ENCODE peak calls at places on chromosomes 3 and 15, in nine cellular contexts. One of them, this sample, is unnamed.

GRCh38 chr3:122984007-122984406 is 43.6 kb downstream of the SEMA5B start:
- DNase-seq in CD4-positive, alpha-beta T cell: no peak
- DNase-seq in mesothelial cell of epicardium: no peak
- DNase-seq in mucosa of descending colon: no peak
- DNase-seq in choroid plexus epithelial cell: no peak
- DNase-seq in GM13977: no peak
- DNase-seq in mammary epithelial cell: no peak
- DNase-seq in kidney: peak
- DNase-seq in heart right ventricle: no peak
- DNase-seq in this sample: no peak

GRCh38 chr15:32659340-32659831 is 17.9 kb downstream of the SCG5 start:
- DNase-seq in CD4-positive, alpha-beta T cell: no peak
- DNase-seq in mesothelial cell of epicardium: no peak
- DNase-seq in choroid plexus epithelial cell: peak
- DNase-seq in mammary epithelial cell: peak
- DNase-seq in GM13977: no peak
- DNase-seq in kidney: no peak
- DNase-seq in mucosa of descending colon: no peak
- DNase-seq in heart right ventricle: no peak
- DNase-seq in this sample: peak

GRCh38 chr3:150180349-150180748 is 209.7 kb upstream of the PFN2 start:
- DNase-seq in CD4-positive, alpha-beta T cell: no peak
- DNase-seq in mucosa of descending colon: peak
- DNase-seq in kidney: no peak
- DNase-seq in heart right ventricle: no peak
- DNase-seq in GM13977: no peak
- DNase-seq in choroid plexus epithelial cell: peak
- DNase-seq in mesothelial cell of epicardium: no peak
- DNase-seq in mammary epithelial cell: no peak
- DNase-seq in this sample: no peak

GRCh38 chr3:141111364-141112150 is 60.4 kb downstream of the SPSB4 start:
- DNase-seq in heart right ventricle: no peak
- DNase-seq in mucosa of descending colon: no peak
- DNase-seq in kidney: no peak
- DNase-seq in mesothelial cell of epicardium: peak
- DNase-seq in GM13977: no peak
- DNase-seq in choroid plexus epithelial cell: no peak
- DNase-seq in mammary epithelial cell: no peak
- DNase-seq in CD4-positive, alpha-beta T cell: no peak
- DNase-seq in this sample: no peak

GRCh38 chr3:53694648-53695356 is 151.4 kb downstream of the CHDH start:
- DNase-seq in GM13977: no peak
- DNase-seq in choroid plexus epithelial cell: no peak
- DNase-seq in mesothelial cell of epicardium: no peak
- DNase-seq in mucosa of descending colon: no peak
- DNase-seq in kidney: no peak
- DNase-seq in mammary epithelial cell: no peak
- DNase-seq in heart right ventricle: no peak
- DNase-seq in CD4-positive, alpha-beta T cell: no peak
- DNase-seq in this sample: no peak

GRCh38 chr3:123100192-123100776 is 33.5 kb downstream of the PDIA5 start:
- DNase-seq in choroid plexus epithelial cell: no peak
- DNase-seq in kidney: no peak
- DNase-seq in GM13977: no peak
- DNase-seq in mammary epithelial cell: no peak
- DNase-seq in mesothelial cell of epicardium: no peak
- DNase-seq in mucosa of descending colon: no peak
- DNase-seq in heart right ventricle: no peak
- DNase-seq in CD4-positive, alpha-beta T cell: no peak
- DNase-seq in this sample: no peak

GRCh38 chr15:44193651-44194396 is 1.2 kb downstream of the FRMD5 start:
- DNase-seq in mucosa of descending colon: peak
- DNase-seq in CD4-positive, alpha-beta T cell: no peak
- DNase-seq in choroid plexus epithelial cell: peak
- DNase-seq in mammary epithelial cell: peak
- DNase-seq in mesothelial cell of epicardium: no peak
- DNase-seq in GM13977: peak
- DNase-seq in kidney: no peak
- DNase-seq in heart right ventricle: no peak
- DNase-seq in this sample: no peak

GRCh38 chr15:50523736-50524318 is 22.6 kb downstream of the USP50 start:
- DNase-seq in mesothelial cell of epicardium: no peak
- DNase-seq in heart right ventricle: no peak
- DNase-seq in mucosa of descending colon: no peak
- DNase-seq in GM13977: no peak
- DNase-seq in CD4-positive, alpha-beta T cell: no peak
- DNase-seq in choroid plexus epithelial cell: no peak
- DNase-seq in kidney: no peak
- DNase-seq in mammary epithelial cell: no peak
- DNase-seq in this sample: no peak

GRCh38 chr3:149209431-149209830 is 12.2 kb downstream of the CP start:
- DNase-seq in mucosa of descending colon: no peak
- DNase-seq in kidney: no peak
- DNase-seq in mammary epithelial cell: peak
- DNase-seq in choroid plexus epithelial cell: no peak
- DNase-seq in mesothelial cell of epicardium: no peak
- DNase-seq in CD4-positive, alpha-beta T cell: no peak
- DNase-seq in heart right ventricle: no peak
- DNase-seq in GM13977: no peak
- DNase-seq in this sample: no peak

GRCh38 chr3:32296251-32297204 is 58.0 kb downstream of the CMTM8 start:
- DNase-seq in GM13977: peak
- DNase-seq in choroid plexus epithelial cell: peak
- DNase-seq in mucosa of descending colon: peak
- DNase-seq in CD4-positive, alpha-beta T cell: peak
- DNase-seq in kidney: no peak
- DNase-seq in heart right ventricle: peak
- DNase-seq in mesothelial cell of epicardium: peak
- DNase-seq in mammary epithelial cell: peak
- DNase-seq in this sample: peak

GRCh38 chr15:51861557-51862350 is 32.3 kb downstream of the TMOD3 start:
- DNase-seq in GM13977: no peak
- DNase-seq in heart right ventricle: no peak
- DNase-seq in mesothelial cell of epicardium: no peak
- DNase-seq in choroid plexus epithelial cell: no peak
- DNase-seq in CD4-positive, alpha-beta T cell: peak
- DNase-seq in mucosa of descending colon: peak
- DNase-seq in kidney: no peak
- DNase-seq in mammary epithelial cell: no peak
- DNase-seq in this sample: peak

GRCh38 chr3:54356299-54357037 is 234.1 kb downstream of the CACNA2D3 start:
- DNase-seq in mammary epithelial cell: no peak
- DNase-seq in choroid plexus epithelial cell: no peak
- DNase-seq in kidney: no peak
- DNase-seq in CD4-positive, alpha-beta T cell: no peak
- DNase-seq in heart right ventricle: peak
- DNase-seq in GM13977: no peak
- DNase-seq in mesothelial cell of epicardium: no peak
- DNase-seq in mucosa of descending colon: no peak
- DNase-seq in this sample: peak

GRCh38 chr3:120326784-120327183 is 22.4 kb downstream of the LRRC58 start:
- DNase-seq in mesothelial cell of epicardium: no peak
- DNase-seq in choroid plexus epithelial cell: no peak
- DNase-seq in mammary epithelial cell: no peak
- DNase-seq in CD4-positive, alpha-beta T cell: no peak
- DNase-seq in mucosa of descending colon: no peak
- DNase-seq in GM13977: no peak
- DNase-seq in kidney: no peak
- DNase-seq in heart right ventricle: no peak
- DNase-seq in this sample: no peak

GRCh38 chr3:189794518-189794917 is 163.3 kb downstream of the TP63 start:
- DNase-seq in mesothelial cell of epicardium: no peak
- DNase-seq in mucosa of descending colon: no peak
- DNase-seq in CD4-positive, alpha-beta T cell: no peak
- DNase-seq in mammary epithelial cell: no peak
- DNase-seq in GM13977: no peak
- DNase-seq in kidney: no peak
- DNase-seq in choroid plexus epithelial cell: no peak
- DNase-seq in heart right ventricle: no peak
- DNase-seq in this sample: no peak

DNA sequence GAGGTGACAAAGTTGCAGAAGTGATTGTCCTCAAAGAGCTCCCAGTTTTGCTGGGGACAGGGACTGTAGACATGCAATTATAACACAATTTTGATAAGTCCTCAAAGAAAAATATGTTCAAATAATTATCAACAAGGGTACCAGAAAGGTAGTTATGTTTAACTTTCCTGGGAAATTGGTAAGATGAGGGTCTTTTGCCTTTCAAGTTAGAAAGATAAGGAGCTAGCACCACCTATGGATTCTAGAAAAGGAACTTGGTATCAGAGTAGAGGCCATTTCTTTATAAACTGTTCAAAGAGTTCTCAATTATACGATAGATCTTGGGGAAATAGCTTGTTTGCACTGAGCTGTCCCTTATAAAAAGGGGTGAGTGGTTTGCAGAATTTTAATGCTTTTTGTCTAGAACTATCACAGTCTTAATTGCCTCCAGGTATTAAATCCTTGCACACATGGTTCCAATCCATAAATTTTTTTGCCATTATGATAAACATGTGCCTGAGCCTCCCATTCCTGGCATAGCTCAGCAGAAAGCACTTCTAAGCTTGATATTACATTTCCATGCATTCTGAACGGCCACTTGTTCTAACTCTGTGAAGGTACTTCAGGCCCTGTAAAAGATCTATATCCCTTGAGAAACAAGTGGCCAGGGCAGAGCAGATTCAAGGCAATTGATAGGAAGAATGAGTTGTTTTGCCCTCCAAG is 247.5 kb upstream of the LRIG1 start:
- DNase-seq in mammary epithelial cell: no peak
- DNase-seq in CD4-positive, alpha-beta T cell: no peak
- DNase-seq in mucosa of descending colon: no peak
- DNase-seq in GM13977: no peak
- DNase-seq in heart right ventricle: no peak
- DNase-seq in kidney: no peak
- DNase-seq in mesothelial cell of epicardium: no peak
- DNase-seq in choroid plexus epithelial cell: no peak
- DNase-seq in this sample: no peak
- TF ChIP-seq CTCF in mammary epithelial cell: no peak
- TF ChIP-seq CTCF in CD4-positive, alpha-beta T cell: no peak
- TF ChIP-seq CTCF in mucosa of descending colon: no peak
- TF ChIP-seq CTCF in GM13977: no peak
- TF ChIP-seq CTCF in heart right ventricle: no peak
- TF ChIP-seq CTCF in kidney: no peak
- TF ChIP-seq CTCF in mesothelial cell of epicardium: no peak
- TF ChIP-seq CTCF in choroid plexus epithelial cell: no peak
- TF ChIP-seq CTCF in this sample: no peak

DNA sequence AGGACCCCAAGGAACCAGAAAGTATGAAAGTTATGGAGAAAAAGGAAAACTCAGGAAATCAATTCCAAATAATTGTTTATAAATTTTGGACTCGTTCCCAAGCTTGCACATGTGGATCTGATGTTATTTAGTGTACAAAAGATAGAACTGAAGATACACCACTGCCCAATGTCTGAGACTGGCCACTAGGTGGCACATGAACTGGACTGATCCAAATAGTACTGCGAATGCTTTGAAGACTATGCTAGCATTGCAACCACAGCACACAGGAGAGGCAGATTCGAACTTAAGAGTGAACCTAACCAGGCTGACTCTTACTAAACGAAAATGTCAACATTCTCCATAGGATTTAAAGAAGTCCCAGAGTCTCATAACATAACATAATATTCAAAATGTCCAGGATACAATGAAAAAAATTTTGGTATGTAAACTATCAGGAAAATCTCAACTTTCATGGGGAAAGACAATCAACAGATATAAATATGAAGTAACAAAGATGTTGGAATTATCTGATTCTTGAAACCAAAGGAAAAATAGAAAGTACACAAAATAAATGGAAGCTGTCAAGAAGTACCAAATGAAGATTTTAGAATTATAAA is 596.7 kb downstream of the FGF12 start:
- DNase-seq in mesothelial cell of epicardium: no peak
- DNase-seq in mammary epithelial cell: peak
- DNase-seq in choroid plexus epithelial cell: peak
- DNase-seq in CD4-positive, alpha-beta T cell: no peak
- DNase-seq in mucosa of descending colon: peak
- DNase-seq in heart right ventricle: peak
- DNase-seq in GM13977: peak
- DNase-seq in kidney: no peak
- DNase-seq in this sample: peak
- TF ChIP-seq CTCF in mesothelial cell of epicardium: peak
- TF ChIP-seq CTCF in mammary epithelial cell: peak
- TF ChIP-seq CTCF in choroid plexus epithelial cell: peak
- TF ChIP-seq CTCF in CD4-positive, alpha-beta T cell: peak
- TF ChIP-seq CTCF in mucosa of descending colon: peak
- TF ChIP-seq CTCF in heart right ventricle: peak
- TF ChIP-seq CTCF in GM13977: peak
- TF ChIP-seq CTCF in kidney: peak
- TF ChIP-seq CTCF in this sample: peak

GRCh38 chr3:155078959-155079794 is 942 bp upstream of the MME start:
- DNase-seq in mesothelial cell of epicardium: peak
- DNase-seq in CD4-positive, alpha-beta T cell: no peak
- DNase-seq in mammary epithelial cell: no peak
- DNase-seq in choroid plexus epithelial cell: peak
- DNase-seq in heart right ventricle: no peak
- DNase-seq in kidney: no peak
- DNase-seq in GM13977: no peak
- DNase-seq in mucosa of descending colon: no peak
- DNase-seq in this sample: no peak
- TF ChIP-seq CTCF in mesothelial cell of epicardium: no peak
- TF ChIP-seq CTCF in CD4-positive, alpha-beta T cell: no peak
- TF ChIP-seq CTCF in mammary epithelial cell: no peak
- TF ChIP-seq CTCF in choroid plexus epithelial cell: peak
- TF ChIP-seq CTCF in heart right ventricle: no peak
- TF ChIP-seq CTCF in kidney: no peak
- TF ChIP-seq CTCF in GM13977: no peak
- TF ChIP-seq CTCF in mucosa of descending colon: no peak
- TF ChIP-seq CTCF in this sample: no peak

DNA sequence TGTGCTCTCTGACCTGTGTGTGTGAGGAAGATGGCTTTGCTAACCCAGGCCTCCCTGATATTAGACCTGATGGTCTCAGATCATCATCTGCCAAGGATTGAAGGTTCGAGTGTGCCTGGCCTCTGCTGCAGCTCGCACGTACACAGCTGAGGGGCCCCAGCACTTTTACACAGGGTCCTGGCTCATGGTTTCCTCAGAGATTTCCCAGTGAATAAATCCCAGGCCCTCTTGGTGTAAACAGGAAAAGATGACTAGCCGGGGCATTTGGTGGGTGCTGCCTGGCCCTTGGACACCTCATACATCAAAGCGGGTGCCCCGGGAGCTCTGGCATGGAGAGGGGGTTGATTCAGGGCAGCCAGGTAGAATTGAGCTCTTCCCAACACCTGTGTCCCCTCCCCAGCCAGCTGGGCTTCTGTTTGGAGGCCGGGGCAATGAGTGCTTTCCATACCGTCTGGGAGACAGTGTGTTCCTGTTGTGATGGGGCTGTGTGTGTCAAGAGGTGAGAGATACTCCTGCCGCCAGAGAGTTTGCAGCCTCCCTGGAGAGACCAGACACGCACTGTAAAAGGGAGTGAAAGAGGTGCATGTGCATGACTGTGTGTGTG is 72.5 kb upstream of the TLE3 start:
- DNase-seq in choroid plexus epithelial cell: no peak
- DNase-seq in mucosa of descending colon: no peak
- DNase-seq in CD4-positive, alpha-beta T cell: no peak
- DNase-seq in mesothelial cell of epicardium: no peak
- DNase-seq in GM13977: no peak
- DNase-seq in heart right ventricle: no peak
- DNase-seq in kidney: no peak
- DNase-seq in mammary epithelial cell: no peak
- DNase-seq in this sample: no peak
- TF ChIP-seq CTCF in choroid plexus epithelial cell: no peak
- TF ChIP-seq CTCF in mucosa of descending colon: no peak
- TF ChIP-seq CTCF in CD4-positive, alpha-beta T cell: no peak
- TF ChIP-seq CTCF in mesothelial cell of epicardium: no peak
- TF ChIP-seq CTCF in GM13977: no peak
- TF ChIP-seq CTCF in heart right ventricle: no peak
- TF ChIP-seq CTCF in kidney: no peak
- TF ChIP-seq CTCF in mammary epithelial cell: no peak
- TF ChIP-seq CTCF in this sample: no peak

GRCh38 chr15:73052679-73053397 is 575 bp downstream of the NEO1 start:
- DNase-seq in mucosa of descending colon: peak
- DNase-seq in GM13977: peak
- DNase-seq in mammary epithelial cell: peak
- DNase-seq in choroid plexus epithelial cell: peak
- DNase-seq in heart right ventricle: peak
- DNase-seq in mesothelial cell of epicardium: peak
- DNase-seq in CD4-positive, alpha-beta T cell: no peak
- DNase-seq in kidney: peak
- DNase-seq in this sample: peak
- TF ChIP-seq CTCF in mucosa of descending colon: no peak
- TF ChIP-seq CTCF in GM13977: peak
- TF ChIP-seq CTCF in mammary epithelial cell: peak
- TF ChIP-seq CTCF in choroid plexus epithelial cell: peak
- TF ChIP-seq CTCF in heart right ventricle: no peak
- TF ChIP-seq CTCF in mesothelial cell of epicardium: no peak
- TF ChIP-seq CTCF in CD4-positive, alpha-beta T cell: peak
- TF ChIP-seq CTCF in kidney: peak
- TF ChIP-seq CTCF in this sample: peak

This sample was measured in MCF 10A.